ENCODE peak calls at places on chromosomes 4 and X, in ten cellular contexts. Z is stomach; L is OCI-LY7; S is WTC11; P is H9; G is fibroblast of pulmonary artery; V is CD4-positive, alpha-beta T cell; K is fibroblast of lung; M is progenitor cell of endocrine pancreas; J is right lobe of liver. N is an unnamed sample.

GRCh38 chr4:89813197-89813596 is 23.8 kb downstream of the SNCA start:
- DNase-seq in G (no peak), P (no peak), L (no peak), Z (no peak), K (no peak), J (no peak), M (no peak), V (no peak), S (no peak), N (no peak)

GRCh38 chr4:24659241-24659961 is 75.0 kb upstream of the DHX15 start:
- DNase-seq in L (no peak), G (peak), K (peak), M (no peak), V (no peak), P (no peak), Z (no peak), S (no peak), J (no peak), N (no peak)

GRCh38 chrX:9880237-9880636 is 86.9 kb upstream of the CLDN34 start:
- DNase-seq in L (no peak), K (no peak), J (no peak), Z (no peak), S (no peak), M (no peak), G (no peak), P (no peak), V (no peak), N (no peak)

GRCh38 chrX:45722471-45722870 is 521.8 kb upstream of the DIPK2B start:
- DNase-seq in S (no peak), L (no peak), M (no peak), J (no peak), V (no peak), P (no peak), K (no peak), Z (no peak), G (no peak), N (no peak)

GRCh38 chr4:112321768-112322684 is 24.9 kb downstream of the ALPK1 start:
- DNase-seq in S (peak), G (peak), V (peak), K (peak), Z (peak), P (peak), L (peak), J (peak), M (peak), N (peak)

GRCh38 chrX:78105944-78106650 is 2.0 kb downstream of the PGK1 start:
- DNase-seq in Z (no peak), K (no peak), L (no peak), M (no peak), S (no peak), V (no peak), P (no peak), J (no peak), G (no peak), N (no peak)

GRCh38 chr4:118994030-118994429 is 105.4 kb downstream of the SYNPO2 start:
- DNase-seq in V (no peak), K (peak), P (no peak), L (no peak), M (no peak), S (no peak), G (no peak), J (no peak), Z (peak), N (no peak)

GRCh38 chrX:120456973-120457372 is 12.1 kb downstream of the LAMP2 start:
- DNase-seq in J (no peak), L (peak), K (no peak), P (no peak), S (no peak), V (no peak), Z (no peak), G (no peak), M (no peak), N (no peak)

GRCh38 chr4:83248486-83248885 is 36.1 kb downstream of the COQ2 start:
- DNase-seq in G (no peak), V (no peak), Z (no peak), J (no peak), S (no peak), L (no peak), K (no peak), P (no peak), M (no peak), N (no peak)

GRCh38 chrX:39869846-39870601 is 227.7 kb downstream of the BCOR start:
- DNase-seq in K (peak), Z (no peak), M (no peak), L (no peak), V (peak), J (no peak), P (no peak), G (peak), S (no peak), N (peak)

GRCh38 chr4:40998680-40999358 is 215.5 kb downstream of the APBB2 start:
- DNase-seq in J (no peak), Z (no peak), M (no peak), P (no peak), L (peak), G (peak), S (no peak), K (peak), V (no peak), N (no peak)

GRCh38 chr4:98851806-98852205 is 77.1 kb downstream of the EIF4E start:
- DNase-seq in M (no peak), K (peak), L (no peak), S (no peak), V (no peak), Z (no peak), P (no peak), J (no peak), G (peak), N (no peak)

GRCh38 chrX:25300994-25301393 is 285.2 kb upstream of the ARX start:
- DNase-seq in K (no peak), Z (no peak), J (no peak), P (no peak), M (no peak), L (no peak), S (no peak), V (no peak), G (no peak), N (no peak)

GRCh38 chrX:24498975-24499374 is 33.9 kb downstream of the PDK3 start:
- DNase-seq in L (peak), K (peak), M (no peak), J (no peak), V (no peak), S (no peak), G (peak), P (no peak), Z (no peak), N (no peak)

GRCh38 chrX:47380268-47380667 is 9.9 kb downstream of the ZNF157 start:
- DNase-seq in K (no peak), J (no peak), L (no peak), V (peak), G (no peak), Z (peak), S (no peak), M (no peak), P (no peak), N (peak)

GRCh38 chrX:11386001-11386523 is 92.8 kb downstream of the AMELX start:
- DNase-seq in K (peak), V (no peak), J (no peak), G (peak), P (no peak), L (no peak), Z (no peak), S (no peak), M (no peak), N (no peak)

GRCh38 chr4:5751073-5751917 is 40.3 kb downstream of the EVC start:
- DNase-seq in S (no peak), Z (no peak), V (no peak), P (peak), M (no peak), G (peak), K (peak), L (no peak), J (no peak), N (no peak)

GRCh38 chr4:119081943-119082342 is 53.7 kb upstream of the MYOZ2 start:
- DNase-seq in K (no peak), V (no peak), M (no peak), S (no peak), L (no peak), Z (no peak), G (no peak), J (no peak), P (no peak), N (no peak)

GRCh38 chr4:115780268-115780667 is 666.8 kb upstream of the NDST4 start:
- DNase-seq in L (no peak), J (no peak), M (no peak), K (no peak), S (no peak), P (no peak), V (no peak), G (no peak), Z (no peak), N (no peak)

GRCh38 chrX:53319614-53320542 is 38.5 kb upstream of the IQSEC2 start:
- DNase-seq in M (no peak), K (no peak), P (no peak), G (no peak), J (no peak), L (no peak), Z (no peak), S (no peak), V (no peak), N (no peak)

GRCh38 chr4:5780831-5781480 is 70.0 kb downstream of the EVC start:
- DNase-seq in V (no peak), M (no peak), Z (no peak), K (no peak), L (no peak), S (no peak), J (peak), G (peak), P (peak), N (no peak)

GRCh38 chrX:72663737-72664136 is 50.4 kb downstream of the PHKA1 start:
- DNase-seq in K (no peak), G (no peak), P (no peak), S (no peak), L (no peak), Z (no peak), M (no peak), J (no peak), V (no peak), N (no peak)

GRCh38 chr4:165368567-165368966 is 10.2 kb upstream of the CPE start:
- DNase-seq in G (no peak), K (no peak), Z (no peak), P (no peak), M (no peak), L (no peak), S (no peak), J (no peak), V (no peak), N (no peak)

GRCh38 chr4:83651846-83652245 is 115.9 kb downstream of the GPAT3 start:
- DNase-seq in G (no peak), L (no peak), J (no peak), P (no peak), K (no peak), V (no peak), M (no peak), S (no peak), Z (no peak), N (no peak)

GRCh38 chr4:110165382-110166285 is 32.8 kb downstream of the ELOVL6 start:
- DNase-seq in Z (no peak), M (no peak), J (no peak), G (peak), V (peak), L (peak), P (no peak), S (no peak), K (peak), N (peak)

GRCh38 chrX:153731117-153731844 is 6.6 kb downstream of the ABCD1 start:
- DNase-seq in P (no peak), K (no peak), S (no peak), J (no peak), Z (no peak), V (no peak), M (no peak), G (peak), L (no peak), N (no peak)

GRCh38 chrX:139875831-139876230 is 57.0 kb downstream of the ATP11C start:
- DNase-seq in J (no peak), L (no peak), G (peak), K (no peak), V (no peak), P (no peak), Z (no peak), M (no peak), S (no peak), N (no peak)

GRCh38 chr4:109876634-109877265 is 28.8 kb downstream of the LRIT3 start:
- DNase-seq in Z (no peak), S (no peak), P (no peak), K (no peak), M (no peak), L (no peak), J (no peak), G (no peak), V (no peak), N (no peak)

GRCh38 chr4:166091914-166092510 is 219.0 kb downstream of the TLL1 start:
- DNase-seq in V (no peak), K (peak), P (no peak), Z (no peak), J (no peak), L (peak), G (peak), M (no peak), S (no peak), N (no peak)

GRCh38 chr4:120629546-120629945 is 293.0 kb downstream of the PRDM5 start:
- DNase-seq in G (no peak), M (no peak), K (no peak), J (no peak), V (no peak), S (no peak), Z (no peak), L (no peak), P (no peak), N (no peak)

DNA sequence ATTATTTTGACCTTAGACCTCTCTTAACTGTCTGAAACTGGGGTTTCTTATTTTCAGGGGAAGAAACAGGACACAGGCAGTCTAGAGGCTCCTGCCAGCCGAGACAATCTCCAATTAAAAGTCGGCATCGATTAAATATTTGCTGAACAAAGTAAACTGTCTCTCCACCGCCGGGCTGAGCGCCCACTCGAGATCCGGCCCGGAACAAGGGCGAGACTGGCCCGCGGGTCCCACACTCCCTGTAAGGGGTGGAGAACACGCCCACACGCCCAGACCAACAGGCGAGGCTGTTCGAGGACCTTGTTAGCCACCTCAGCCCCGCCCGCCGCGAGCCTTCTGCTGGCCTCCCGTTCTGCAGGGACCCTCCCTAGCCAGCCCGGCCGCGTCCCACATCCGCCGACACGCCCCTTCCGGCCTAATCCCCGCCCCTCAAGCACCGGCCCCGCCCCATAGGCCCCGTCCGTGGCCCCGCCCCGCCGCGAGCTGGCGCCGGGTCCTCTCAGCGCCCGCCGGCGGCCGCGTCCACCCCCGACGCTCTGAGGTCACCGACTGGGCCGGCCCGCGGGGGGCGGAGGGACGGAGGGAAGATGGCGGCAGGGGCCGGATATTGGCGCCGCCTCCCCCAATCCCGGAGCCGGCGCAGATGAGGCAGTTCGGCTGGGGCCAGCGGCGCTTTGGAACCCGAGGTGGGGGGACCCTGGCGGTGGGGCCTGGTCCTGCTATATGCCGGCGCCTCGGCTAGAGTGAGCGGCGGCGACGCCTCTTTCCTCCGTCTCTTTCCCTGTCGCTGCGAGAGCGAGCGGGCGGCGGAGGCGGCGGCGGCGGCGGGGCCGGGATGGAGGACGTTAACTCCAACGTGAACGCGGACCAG is at the start of gene SLAIN2:
- DNase-seq in K (peak), P (peak), Z (peak), L (peak), G (peak), J (peak), V (peak), S (peak), M (peak), N (peak)
- TF ChIP-seq CTCF in K (peak), P (peak), Z (peak), L (no peak), G (peak), J (peak), V (peak), S (no peak), M (peak), N (peak)

GRCh38 chrX:102720237-102721168 is at the start of gene GPRASP3:
- DNase-seq in K (peak), L (no peak), J (peak), Z (peak), P (no peak), V (peak), S (peak), M (no peak), G (peak), N (peak)
- TF ChIP-seq CTCF in K (no peak), L (no peak), J (no peak), Z (no peak), P (no peak), V (no peak), S (no peak), M (no peak), G (no peak), N (no peak)

GRCh38 chrX:107777536-107777832 is at the start of gene NCBP2L:
- DNase-seq in K (no peak), J (no peak), V (no peak), P (no peak), M (no peak), L (no peak), S (no peak), Z (no peak), G (no peak), N (no peak)

GRCh38 chrX:107775000-107775733 is 420 bp downstream of the TSC22D3 start:
- DNase-seq in Z (no peak), L (no peak), P (no peak), M (no peak), J (no peak), K (no peak), S (no peak), G (no peak), V (no peak), N (no peak)

GRCh38 chrX:107773906-107774435 is 1.6 kb downstream of the TSC22D3 start:
- DNase-seq in K (no peak), S (no peak), J (no peak), G (no peak), P (no peak), L (no peak), V (no peak), Z (no peak), M (no peak), N (no peak)

GRCh38 chrX:107776649-107777535 is 641 bp upstream of the NCBP2L start:
- DNase-seq in S (peak), V (peak), Z (peak), J (peak), K (peak), M (peak), P (peak), G (peak), L (peak), N (peak)

DNA sequence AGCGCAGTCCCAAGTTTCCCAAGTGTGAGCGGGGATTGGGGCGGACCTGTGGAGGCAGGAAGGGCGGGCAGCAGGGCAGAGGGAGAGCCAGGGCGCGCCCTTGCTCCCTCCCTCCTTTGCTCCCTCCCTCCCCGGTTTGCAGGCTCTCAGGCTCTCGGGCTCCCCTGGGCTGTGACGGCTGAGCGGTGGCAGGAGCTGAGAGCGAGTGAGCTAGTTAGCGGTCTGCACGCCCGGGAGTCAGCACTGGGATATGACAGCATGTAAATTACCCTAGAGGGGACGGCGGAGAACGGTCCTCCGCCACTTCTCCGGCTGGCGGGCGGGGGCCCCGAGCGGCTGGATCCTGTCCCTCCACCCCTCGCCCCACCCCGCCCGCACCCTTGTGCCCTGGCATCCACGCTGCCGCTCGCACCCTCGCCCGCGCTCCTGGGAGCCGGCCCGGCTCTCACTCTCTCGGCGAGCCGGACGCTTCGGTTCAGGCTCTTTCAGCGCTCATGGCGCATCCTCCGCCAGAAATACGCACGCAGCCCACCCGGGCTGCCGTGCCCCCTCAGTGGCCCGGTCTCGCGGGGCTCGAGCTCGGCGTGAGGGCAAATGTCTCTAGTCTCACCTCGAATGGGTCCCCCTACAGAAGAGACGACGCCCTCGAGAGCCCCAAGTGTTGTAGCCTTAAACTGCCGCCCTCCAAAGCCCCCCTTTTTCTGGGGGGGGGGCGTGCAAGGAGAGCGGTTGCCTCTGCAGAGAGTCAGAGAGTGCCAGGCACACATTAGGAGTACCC is at the start of gene TSC22D3:
- DNase-seq in G (peak), V (peak), S (peak), Z (peak), J (peak), L (peak), M (peak), P (peak), K (peak), N (no peak)
- TF ChIP-seq CTCF in G (peak), V (no peak), S (no peak), Z (peak), J (peak), L (no peak), M (no peak), P (no peak), K (peak), N (no peak)

GRCh38 chr4:56823933-56824600 is 2.6 kb upstream of the SPINK2 start:
- DNase-seq in S (no peak), Z (no peak), P (no peak), L (no peak), M (no peak), G (no peak), K (no peak), V (no peak), J (no peak), N (no peak)
- TF ChIP-seq CTCF in S (no peak), Z (no peak), P (no peak), L (no peak), M (no peak), G (no peak), K (no peak), V (no peak), J (no peak), N (no peak)

DNA sequence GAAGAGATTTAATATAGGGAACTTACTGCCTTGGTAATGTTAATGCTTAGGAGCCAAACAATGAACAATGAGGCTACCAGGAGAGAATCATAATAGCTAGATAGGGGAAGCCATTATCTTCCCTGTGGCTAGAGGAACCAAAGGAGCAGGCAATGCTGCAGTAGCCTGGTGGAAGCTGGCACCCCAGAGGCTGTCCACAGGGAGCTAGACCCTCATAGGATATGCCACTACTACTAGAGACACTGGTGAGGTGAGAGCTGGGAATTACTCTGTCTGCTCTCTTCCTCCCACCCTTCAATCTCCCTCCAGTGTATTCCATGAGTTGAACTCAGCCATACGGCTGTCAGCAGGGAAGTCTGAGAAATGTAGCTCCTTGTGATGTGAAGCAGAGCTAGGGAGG is 601.4 kb downstream of the KCNIP4 start:
- DNase-seq in P (no peak), S (no peak), G (no peak), K (no peak), V (no peak), J (no peak), Z (no peak), L (no peak), M (no peak), N (no peak)
- TF ChIP-seq CTCF in P (no peak), S (no peak), G (no peak), K (no peak), V (no peak), J (no peak), Z (no peak), L (no peak), M (no peak), N (no peak)

N was measured in natural killer cell.